ENCODE peak calls at places on chromosome 18, in four cellular contexts. T, L, M and F are unnamed samples.

GRCh38 chr18:12254137-12254819 is at the start of gene CIDEA:
- DNase-seq in T (no peak), L (no peak), M (no peak), F (no peak)

GRCh38 chr18:23412351-23412964 is 40.6 kb upstream of the RIOK3 start:
- DNase-seq in T (no peak), L (no peak), M (no peak), F (no peak)

GRCh38 chr18:58216071-58216471 is 172.0 kb downstream of the NEDD4L start:
- DNase-seq in T (no peak), L (peak), M (no peak), F (no peak)

GRCh38 chr18:4236940-4237686 is 218.0 kb downstream of the DLGAP1 start:
- DNase-seq in T (no peak), L (no peak), M (no peak), F (no peak)

GRCh38 chr18:77148289-77148688 is 15.7 kb upstream of the MBP start:
- DNase-seq in T (no peak), L (no peak), M (no peak), F (no peak)

GRCh38 chr18:58476022-58476421 is 152.9 kb downstream of the ALPK2 start:
- DNase-seq in T (no peak), L (no peak), M (no peak), F (no peak)

GRCh38 chr18:72492497-72492896 is 51.6 kb downstream of the CBLN2 start:
- DNase-seq in T (no peak), L (no peak), M (no peak), F (no peak)

GRCh38 chr18:22164337-22165048 is 4.9 kb upstream of the GATA6 start:
- DNase-seq in T (no peak), L (no peak), M (no peak), F (no peak)

GRCh38 chr18:35577045-35577848 is 4.3 kb upstream of the GALNT1 start:
- DNase-seq in T (no peak), L (no peak), M (peak), F (no peak)

GRCh38 chr18:12880532-12880892 is 3.5 kb downstream of the PTPN2 start:
- DNase-seq in T (no peak), L (no peak), M (no peak), F (no peak)

GRCh38 chr18:21243041-21243431 is 1.0 kb downstream of the GREB1L start:
- DNase-seq in T (no peak), L (no peak), M (no peak), F (no peak)

GRCh38 chr18:22988208-22988607 is 55.1 kb downstream of the RBBP8 start:
- DNase-seq in T (no peak), L (no peak), M (no peak), F (no peak)

GRCh38 chr18:57743008-57743407 is 60.1 kb downstream of the ATP8B1 start:
- DNase-seq in T (no peak), L (no peak), M (no peak), F (no peak)

GRCh38 chr18:13371689-13372404 is 153.3 kb downstream of the LDLRAD4 start:
- DNase-seq in T (no peak), L (no peak), M (no peak), F (no peak)

GRCh38 chr18:33210575-33211189 is 229.8 kb downstream of the CCDC178 start:
- DNase-seq in T (peak), L (no peak), M (no peak), F (peak)

GRCh38 chr18:42437646-42438045 is 482.6 kb downstream of the PIK3C3 start:
- DNase-seq in T (no peak), L (no peak), M (no peak), F (no peak)

GRCh38 chr18:76558881-76559667 is 64.0 kb upstream of the ZNF516 start:
- DNase-seq in T (no peak), L (no peak), M (no peak), F (no peak)

GRCh38 chr18:75635096-75635495 is 207.6 kb upstream of the SMIM21 start:
- DNase-seq in T (no peak), L (no peak), M (no peak), F (no peak)

GRCh38 chr18:13026583-13027270 is 35.6 kb downstream of the CEP192 start:
- DNase-seq in T (no peak), L (no peak), M (no peak), F (no peak)

GRCh38 chr18:34158881-34159690 is 65.6 kb downstream of the NOL4 start:
- DNase-seq in T (peak), L (peak), M (no peak), F (peak)

GRCh38 chr18:8826514-8826913 is 121.2 kb downstream of the MTCL1 start:
- DNase-seq in T (no peak), L (no peak), M (no peak), F (no peak)

GRCh38 chr18:8812631-8813030 is 107.3 kb downstream of the MTCL1 start:
- DNase-seq in T (no peak), L (no peak), M (no peak), F (no peak)

GRCh38 chr18:28332071-28332470 is 155.1 kb upstream of the CDH2 start:
- DNase-seq in T (no peak), L (no peak), M (no peak), F (no peak)

GRCh38 chr18:5197461-5197860 is 404 bp upstream of the AKAIN1 start:
- DNase-seq in T (no peak), L (no peak), M (no peak), F (peak)

GRCh38 chr18:46639386-46639785 is 17.6 kb downstream of the LOXHD1 start:
- DNase-seq in T (no peak), L (no peak), M (no peak), F (no peak)
- TF ChIP-seq TCF12 in T (no peak), L (no peak), M (no peak), F (no peak)

DNA sequence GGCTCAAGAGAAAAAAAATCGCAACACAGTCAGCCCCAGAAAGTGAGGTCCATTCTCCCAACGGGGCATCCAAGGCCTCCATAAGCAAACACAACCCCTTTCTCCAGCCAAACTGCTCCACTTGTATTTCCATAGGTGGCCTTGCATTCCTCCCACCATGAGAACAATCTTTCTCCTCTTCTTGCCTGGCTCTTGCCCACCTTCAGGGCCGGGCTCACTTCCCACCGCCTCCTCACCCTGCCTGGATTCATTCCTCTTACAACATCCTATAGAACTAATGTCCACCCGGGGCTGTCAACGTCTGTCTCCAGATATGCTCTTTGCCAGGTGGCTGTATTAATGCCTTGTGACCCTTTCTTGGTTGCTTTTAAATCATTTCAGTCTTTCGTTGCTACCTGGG is 124.5 kb downstream of the SMAD7 start:
- DNase-seq in T (no peak), L (no peak), M (no peak), F (no peak)
- TF ChIP-seq TCF12 in T (no peak), L (no peak), M (no peak), F (no peak)

DNA sequence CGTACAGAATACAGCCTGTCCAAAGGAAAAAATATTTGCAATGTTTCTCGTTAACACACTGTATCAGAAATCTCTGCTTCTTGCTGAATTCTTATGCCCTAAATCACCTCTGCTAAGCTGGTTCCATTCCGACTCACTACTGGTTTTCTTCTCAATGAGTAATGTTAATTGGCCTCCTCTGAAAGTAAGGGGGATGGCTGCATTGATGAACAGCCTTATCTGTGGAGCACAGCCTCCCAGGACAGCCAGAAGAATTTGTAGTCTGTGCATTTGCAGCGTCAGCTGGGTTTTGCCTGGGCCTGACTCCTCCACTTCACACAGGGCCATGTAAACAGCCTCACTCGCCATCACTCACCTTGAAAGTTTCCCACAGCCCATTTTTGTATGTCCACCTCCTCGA is 127.7 kb downstream of the RNF152 start:
- DNase-seq in T (no peak), L (no peak), M (no peak), F (peak)
- TF ChIP-seq TCF12 in T (no peak), L (no peak), M (no peak), F (peak)

GRCh38 chr18:79469309-79469708 is 73.6 kb downstream of the NFATC1 start:
- DNase-seq in T (no peak), L (no peak), M (no peak), F (no peak)

GRCh38 chr18:79466591-79466990 is 70.9 kb downstream of the NFATC1 start:
- DNase-seq in T (no peak), L (no peak), M (no peak), F (no peak)

GRCh38 chr18:79467126-79467525 is 71.4 kb downstream of the NFATC1 start:
- DNase-seq in T (no peak), L (no peak), M (no peak), F (no peak)

GRCh38 chr18:79463424-79463960 is 67.8 kb downstream of the NFATC1 start:
- DNase-seq in T (no peak), L (no peak), M (no peak), F (no peak)

DNA sequence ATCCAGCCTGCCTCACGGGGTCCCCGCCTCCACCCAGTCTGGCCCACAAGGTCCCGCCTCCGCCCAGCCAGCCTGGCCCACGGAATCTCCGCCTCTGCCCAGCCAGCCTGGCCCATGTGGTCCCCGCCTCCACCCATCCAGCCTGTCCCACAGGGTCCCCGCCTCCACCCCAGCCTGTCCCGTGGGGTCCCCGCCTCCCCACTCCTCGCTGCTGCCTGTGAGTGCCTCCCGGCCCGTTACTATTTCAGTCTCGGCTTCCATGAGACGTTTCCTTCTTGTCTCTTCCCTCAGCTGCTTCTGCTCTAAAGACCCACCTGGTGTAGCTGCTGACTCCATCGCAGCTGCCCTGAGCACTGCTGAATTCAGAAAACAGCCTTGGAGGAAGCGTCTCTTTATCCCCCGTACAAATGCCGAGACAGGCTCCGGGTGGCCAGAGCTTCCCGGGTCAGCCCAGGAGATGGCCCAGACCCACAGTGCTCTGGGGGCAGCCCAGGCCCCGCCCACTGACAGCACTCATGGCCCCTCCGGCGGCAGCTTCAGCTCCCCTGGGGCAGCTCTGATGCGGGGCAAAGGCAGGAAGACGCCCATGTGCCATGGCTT is 69.8 kb downstream of the NFATC1 start:
- DNase-seq in T (no peak), L (no peak), M (peak), F (no peak)
- TF ChIP-seq TCF12 in T (no peak), L (no peak), M (no peak), F (no peak)

GRCh38 chr18:45684341-45685115 is 39.5 kb upstream of the SLC14A1 start:
- DNase-seq in T (no peak), L (no peak), M (no peak), F (no peak)
- TF ChIP-seq TCF12 in T (no peak), L (no peak), M (no peak), F (no peak)

GRCh38 chr18:70453058-70453775 is 164.4 kb downstream of the SOCS6 start:
- DNase-seq in T (no peak), L (no peak), M (no peak), F (no peak)
- TF ChIP-seq TCF12 in T (no peak), L (no peak), M (no peak), F (no peak)